ENCODE peak calls at places on chromosomes 6 and 20, in six cellular contexts. R is ovary, W is gastrocnemius medialis, D is A549, M is H1, V is suprapubic skin. Q is an unnamed sample.

GRCh38 chr6:71181565-71181964 is 107.0 kb upstream of the OGFRL1 start:
- DNase-seq in V (no peak), W (no peak), M (no peak), D (peak; percentile 33), R (no peak), Q (no peak)

GRCh38 chr6:46706464-46706863 is 18.8 kb downstream of the TDRD6 start:
- DNase-seq in M (no peak), R (no peak), W (no peak), D (no peak), V (no peak), Q (no peak)

GRCh38 chr20:4681441-4681840 is 40.3 kb upstream of the PRND start:
- DNase-seq in M (peak; percentile 33), D (no peak), R (no peak), V (peak; percentile 31), W (no peak), Q (no peak)

GRCh38 chr6:146946559-146946958 is 257.7 kb upstream of the STXBP5 start:
- DNase-seq in R (no peak), W (no peak), D (no peak), M (no peak), V (no peak), Q (no peak)

GRCh38 chr6:134114918-134115714 is 62.7 kb upstream of the SLC2A12 start:
- DNase-seq in M (no peak), D (no peak), V (no peak), W (no peak), R (no peak), Q (no peak)

GRCh38 chr6:113971786-113972185 is 838 bp upstream of the HDAC2 start:
- DNase-seq in V (no peak), R (no peak), D (no peak), M (no peak), W (no peak), Q (peak; percentile 38)

GRCh38 chr6:90790058-90790457 is 203.2 kb upstream of the MAP3K7 start:
- DNase-seq in M (no peak), D (no peak), W (no peak), V (no peak), R (peak; percentile 21), Q (peak; percentile 22)

GRCh38 chr6:29627762-29628418 is 5.1 kb downstream of the GABBR1 start:
- DNase-seq in V (peak; percentile 85), W (peak; percentile 23), D (peak; percentile 56), R (peak; percentile 85), M (peak; percentile 85), Q (peak; percentile 68)

GRCh38 chr6:105929626-105930025 is 156.5 kb upstream of the PRDM1 start:
- DNase-seq in M (no peak), V (no peak), R (no peak), D (no peak), W (no peak), Q (no peak)

GRCh38 chr6:35729349-35729678 is 7.5 kb upstream of the ARMC12 start:
- DNase-seq in W (no peak), M (no peak), D (no peak), R (no peak), V (no peak), Q (no peak)

GRCh38 chr6:35725721-35726438 is 11.0 kb upstream of the ARMC12 start:
- DNase-seq in W (peak; percentile 96), D (no peak), R (peak; percentile 62), M (no peak), V (peak; percentile 86), Q (peak; percentile 85)

GRCh38 chr6:35728663-35729348 is 8.0 kb upstream of the ARMC12 start:
- DNase-seq in M (no peak), W (peak; percentile 90), V (peak; percentile 87), R (peak; percentile 67), D (no peak), Q (peak; percentile 41)

GRCh38 chr6:35727935-35728662 is 8.7 kb upstream of the ARMC12 start:
- DNase-seq in M (peak; percentile 70), R (peak; percentile 94), W (peak; percentile 98), V (peak; percentile 96), D (peak; percentile 62), Q (peak; percentile 94)

GRCh38 chr6:35727206-35727934 is 9.5 kb upstream of the ARMC12 start:
- DNase-seq in R (peak; percentile 94), D (peak; percentile 55), W (peak; percentile 98), M (peak; percentile 81), V (peak; percentile 94), Q (peak; percentile 89)
- H3K4me1 ChIP-seq in R (peaks cover 38% of the 10 kb centered on the region), D (peaks cover 63% of the 10 kb centered on the region), W (peaks cover 79% of the 10 kb centered on the region), M (peaks cover 35% of the 10 kb centered on the region), V (peaks cover 96% of the 10 kb centered on the region), Q (peaks cover 92% of the 10 kb centered on the region)

GRCh38 chr20:64255361-64256281 is at the start of gene PCMTD2:
- DNase-seq in W (peak; percentile 74), V (peak; percentile 89), R (peak; percentile 88), D (peak; percentile 90), M (peak; percentile 90), Q (peak; percentile 77)
- TF ChIP-seq POLR2A in W (peak; percentile 65), V (peak; percentile 44), R (peak; percentile 51), D (peak; percentile 90), M (peak; percentile 67), Q (no peak)

GRCh38 chr20:22567944-22568871 is 16.2 kb downstream of the FOXA2 start:
- DNase-seq in D (no peak), R (no peak), V (no peak), W (no peak), M (peak; percentile 66), Q (no peak)
- H3K4me3 ChIP-seq in D (no peak overlapping the region), R (no peak overlapping the region), V (no peak overlapping the region), W (no peak overlapping the region), M (peak overlapping the region; percentile 48), Q (peak overlapping the region; percentile 29)

GRCh38 chr6:98924647-98925046 is 23.1 kb downstream of the FBXL4 start:
- DNase-seq in M (no peak), V (no peak), D (no peak), W (peak; percentile 17), R (no peak), Q (no peak)
- H3K4me1 ChIP-seq in M (peaks cover 5% of the 10 kb centered on the region), V (peaks cover 3% of the 10 kb centered on the region), D (no peaks in the 10 kb centered on the region), W (peaks cover 16% of the 10 kb centered on the region), R (no peaks in the 10 kb centered on the region), Q (no peaks in the 10 kb centered on the region)

GRCh38 chr20:38033330-38034107 is at the start of the genes RPRD1B and TTI1:
- DNase-seq in W (peak; percentile 87), V (peak; percentile 92), D (peak; percentile 80), M (peak; percentile 91), R (peak; percentile 93), Q (peak; percentile 93)
- TF ChIP-seq POLR2A in W (peak; percentile 73), V (peak; percentile 61), D (peak; percentile 56), M (peak; percentile 97), R (peak; percentile 66), Q (no peak)

GRCh38 chr6:170100046-170100445 is 190.8 kb downstream of the DLL1 start:
- DNase-seq in D (no peak), M (peak; percentile 23), W (no peak), V (peak; percentile 50), R (peak; percentile 3), Q (peak; percentile 3)

GRCh38 chr6:170099387-170099786 is 191.5 kb downstream of the DLL1 start:
- DNase-seq in W (no peak), M (peak; percentile 19), D (no peak), V (peak; percentile 53), R (peak; percentile 4), Q (peak; percentile 8)

GRCh38 chr6:170097505-170098427 is 193.1 kb downstream of the DLL1 start:
- DNase-seq in W (peak; percentile 5), M (peak; percentile 29), D (no peak), R (peak; percentile 5), V (peak; percentile 73), Q (peak; percentile 6)

GRCh38 chr6:170096803-170097504 is 193.9 kb downstream of the DLL1 start:
- DNase-seq in W (peak; percentile 2), D (no peak), M (peak; percentile 13), R (no peak), V (peak; percentile 31), Q (peak; percentile 1)

DNA sequence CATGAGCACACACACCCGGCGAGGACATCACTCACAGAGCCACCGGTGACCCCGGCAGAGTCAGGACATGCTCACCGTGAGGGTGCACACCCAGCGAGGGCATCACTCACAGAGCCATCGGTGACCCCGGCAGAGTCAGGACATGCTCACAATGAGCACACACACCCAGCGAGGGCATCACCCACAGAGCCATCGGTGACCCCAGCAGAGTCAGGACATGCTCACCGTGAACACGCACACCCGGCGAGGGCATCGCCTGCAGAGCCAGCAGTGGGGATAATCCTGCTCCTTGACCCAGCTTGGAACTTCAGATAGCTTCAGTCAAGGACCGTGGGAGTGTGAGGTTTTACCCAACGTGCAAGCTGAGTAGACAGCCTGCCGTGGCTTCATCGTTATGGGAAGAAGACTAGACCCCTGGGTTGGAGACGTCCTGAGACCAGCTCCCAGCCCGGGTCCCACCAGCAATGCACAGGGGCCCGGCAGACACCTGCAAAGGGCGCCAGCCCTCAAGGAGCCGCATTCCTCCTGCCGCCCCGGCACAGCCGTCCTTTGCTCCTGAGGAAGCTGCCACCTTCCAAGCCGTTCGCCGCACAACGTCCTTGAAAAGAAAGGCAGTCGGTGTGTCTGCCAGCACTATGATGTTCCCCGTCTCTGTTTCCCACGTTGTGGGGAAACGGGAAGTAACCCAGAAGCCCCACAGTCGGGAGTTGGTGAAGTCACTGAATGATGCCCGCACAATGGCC is 192.3 kb downstream of the DLL1 start:
- DNase-seq in R (no peak), W (peak; percentile 2), V (peak; percentile 40), M (peak; percentile 38), D (no peak), Q (peak; percentile 10)
- H3K4me3 ChIP-seq in R (no peak overlapping the region), W (no peak overlapping the region), V (no peak overlapping the region), M (no peak overlapping the region), D (no peak overlapping the region), Q (no peak overlapping the region)